ENCODE peak calls at places on chromosomes 16 and 17, in five cellular contexts. C is fibroblast of pulmonary artery, T is sigmoid colon, D is gastrocnemius medialis, Y is prostate gland. L is an unnamed sample.
A peak's percentile ranks its signal among the peaks of the same experiment; 100 is the strongest.

GRCh38 chr17:39236981-39237441 is 11.3 kb upstream of the STAC2 start:
- DNase-seq in Y (no peak), T (no peak), C (no peak), D (no peak), L (no peak)

GRCh38 chr16:57814896-57815295 is 12.6 kb upstream of the KIFC3 start:
- DNase-seq in C (no peak), Y (peak; percentile 45), T (no peak), D (no peak), L (no peak)

GRCh38 chr17:61486135-61487120 is 34.2 kb downstream of the TBX4 start:
- DNase-seq in D (no peak), Y (no peak), T (no peak), C (no peak), L (no peak)

GRCh38 chr16:27238016-27238587 is 30.5 kb downstream of the NSMCE1 start:
- DNase-seq in Y (no peak), C (no peak), T (peak; percentile 69), D (no peak), L (no peak)

GRCh38 chr17:42202159-42202558 is 7.9 kb upstream of the GHDC start:
- DNase-seq in T (no peak), Y (no peak), C (no peak), D (no peak), L (no peak)

GRCh38 chr17:2282297-2282873 is 21.2 kb downstream of the SMG6 start:
- DNase-seq in D (no peak), C (peak; percentile 88), T (no peak), Y (no peak), L (peak; percentile 87)

GRCh38 chr16:11346700-11347319 is 1.6 kb downstream of the RMI2 start:
- DNase-seq in C (no peak), Y (no peak), T (no peak), D (no peak), L (no peak)

GRCh38 chr17:78979780-78980623 is at the start of gene LGALS3BP:
- DNase-seq in C (peak; percentile 89), D (no peak), Y (peak; percentile 53), T (peak; percentile 90), L (peak; percentile 87)

GRCh38 chr16:15539197-15539596 is 103.8 kb downstream of the MARF1 start:
- DNase-seq in Y (no peak), D (no peak), C (no peak), T (no peak), L (no peak)

GRCh38 chr17:8439681-8440080 is 4.0 kb downstream of the NDEL1 start:
- DNase-seq in Y (no peak), C (no peak), T (no peak), D (no peak), L (no peak)

GRCh38 chr16:74201561-74201960 is 95.1 kb upstream of the PSMD7 start:
- DNase-seq in T (no peak), D (no peak), C (no peak), Y (no peak), L (no peak)

GRCh38 chr16:74199842-74200124 is 96.8 kb upstream of the PSMD7 start:
- DNase-seq in C (no peak), Y (no peak), T (no peak), D (no peak), L (no peak)

GRCh38 chr16:74199066-74199841 is 97.4 kb upstream of the PSMD7 start:
- DNase-seq in C (no peak), D (no peak), T (no peak), Y (no peak), L (no peak)
- H3K4me3 ChIP-seq in C (no peak overlapping the region), D (no peak overlapping the region), T (no peak overlapping the region), Y (no peak overlapping the region), L (no peak overlapping the region)

GRCh38 chr16:24409045-24409444 is 130.3 kb upstream of the RBBP6 start:
- DNase-seq in T (no peak), D (no peak), Y (no peak), C (no peak), L (no peak)
- TF ChIP-seq CTCF in T (no peak), D (no peak), Y (no peak), C (no peak), L (no peak)

DNA sequence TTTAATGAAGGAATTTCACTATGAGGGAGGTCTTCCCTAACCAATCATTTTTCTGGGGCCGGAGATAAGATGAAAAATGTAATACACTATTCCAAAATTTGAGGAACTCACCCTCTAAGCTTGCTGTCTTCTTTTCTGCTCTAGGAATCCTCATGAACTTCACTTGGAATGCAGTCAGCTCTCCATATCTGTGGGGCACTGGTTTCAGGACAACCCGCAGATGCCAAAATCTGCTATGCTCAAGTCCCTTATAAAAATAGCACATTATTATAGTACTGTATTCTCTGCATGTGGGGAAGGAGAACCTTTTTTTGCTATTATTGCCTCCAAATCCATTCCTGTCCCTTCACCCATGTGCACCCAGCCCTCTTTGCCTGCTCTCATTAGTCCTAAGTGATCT is 146.0 kb downstream of the ABCA8 start:
- DNase-seq in Y (no peak), D (no peak), T (no peak), C (no peak), L (no peak)
- H3K4me3 ChIP-seq in Y (no peak overlapping the region), D (no peak overlapping the region), T (no peak overlapping the region), C (no peak overlapping the region), L (no peak overlapping the region)

DNA sequence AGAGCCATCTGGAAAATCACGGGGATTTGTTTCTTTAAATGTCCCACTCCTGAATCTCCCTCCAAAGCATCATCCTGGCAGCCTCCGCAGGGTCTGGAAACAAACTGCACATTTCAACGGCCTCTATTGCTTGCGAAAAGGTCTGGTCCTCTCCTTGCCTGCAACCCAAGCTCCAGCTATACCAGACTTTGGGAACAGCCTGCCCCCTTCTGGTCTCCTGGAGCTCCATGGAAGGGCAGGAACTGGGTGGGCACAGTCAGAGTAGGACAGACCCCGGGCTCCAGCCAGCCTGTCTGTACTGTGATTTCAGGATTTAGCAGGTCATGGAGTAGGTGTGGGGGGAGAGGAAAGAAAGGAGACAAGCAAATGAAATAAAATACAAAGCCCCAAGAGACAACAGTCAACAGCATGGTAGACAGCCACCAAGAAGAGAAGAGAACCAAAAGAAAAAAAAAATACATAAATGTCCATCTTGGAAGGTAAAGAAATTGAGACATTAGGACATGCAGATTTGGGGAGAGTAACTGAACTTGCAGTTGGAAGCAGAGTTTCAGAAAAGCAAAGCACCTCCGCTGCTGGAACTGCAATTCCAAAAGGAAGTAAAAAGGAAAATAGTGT is 2.7 kb downstream of the XYLT1 start:
- DNase-seq in C (peak; percentile 59), D (peak; percentile 30), Y (peak; percentile 66), T (peak; percentile 94), L (peak; percentile 65)
- TF ChIP-seq CTCF in C (peak; percentile 58), D (peak; percentile 36), Y (peak; percentile 72), T (peak; percentile 86), L (peak; percentile 76)

GRCh38 chr16:70432304-70432799 is 6.5 kb downstream of the ST3GAL2 start:
- DNase-seq in C (peak; percentile 49), D (no peak), Y (no peak), T (no peak), L (no peak)

GRCh38 chr16:70427786-70428177 is 11.1 kb downstream of the ST3GAL2 start:
- DNase-seq in Y (no peak), D (no peak), C (no peak), T (no peak), L (no peak)

GRCh38 chr16:70429888-70430666 is 8.8 kb downstream of the ST3GAL2 start:
- DNase-seq in T (no peak), Y (no peak), D (no peak), C (no peak), L (no peak)

GRCh38 chr16:70430667-70431536 is 8.0 kb downstream of the ST3GAL2 start:
- DNase-seq in Y (no peak), T (no peak), D (no peak), C (no peak), L (no peak)

GRCh38 chr16:70428178-70428998 is 10.5 kb downstream of the ST3GAL2 start:
- DNase-seq in T (peak; percentile 94), Y (peak; percentile 44), C (peak; percentile 98), D (peak; percentile 98), L (peak; percentile 96)
- H3K4me3 ChIP-seq in T (no peak overlapping the region), Y (no peak overlapping the region), C (peak overlapping the region; percentile 4), D (no peak overlapping the region), L (no peak overlapping the region)

DNA sequence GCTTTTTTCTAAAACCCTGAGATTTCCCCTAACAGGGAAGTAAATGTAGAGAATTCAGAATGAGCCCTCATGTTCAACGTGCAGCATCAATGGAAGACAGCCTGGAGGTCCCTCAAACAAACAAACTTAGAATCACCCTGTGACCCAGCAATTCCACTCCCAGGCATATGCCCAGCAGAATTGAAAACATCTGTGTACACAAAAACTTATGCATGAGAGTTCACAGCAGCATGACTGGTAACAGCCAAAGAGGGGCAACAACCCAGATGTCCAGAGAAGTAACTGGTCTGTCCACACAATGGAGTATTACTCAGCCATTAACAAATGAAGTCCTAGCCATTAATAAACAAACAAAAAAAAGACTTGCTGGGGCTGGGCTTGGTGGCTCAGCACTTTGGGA is 252.7 kb downstream of the PARN start:
- DNase-seq in T (no peak), Y (no peak), D (no peak), C (no peak), L (peak; percentile 30)
- TF ChIP-seq CTCF in T (no peak), Y (no peak), D (no peak), C (no peak), L (no peak)

DNA sequence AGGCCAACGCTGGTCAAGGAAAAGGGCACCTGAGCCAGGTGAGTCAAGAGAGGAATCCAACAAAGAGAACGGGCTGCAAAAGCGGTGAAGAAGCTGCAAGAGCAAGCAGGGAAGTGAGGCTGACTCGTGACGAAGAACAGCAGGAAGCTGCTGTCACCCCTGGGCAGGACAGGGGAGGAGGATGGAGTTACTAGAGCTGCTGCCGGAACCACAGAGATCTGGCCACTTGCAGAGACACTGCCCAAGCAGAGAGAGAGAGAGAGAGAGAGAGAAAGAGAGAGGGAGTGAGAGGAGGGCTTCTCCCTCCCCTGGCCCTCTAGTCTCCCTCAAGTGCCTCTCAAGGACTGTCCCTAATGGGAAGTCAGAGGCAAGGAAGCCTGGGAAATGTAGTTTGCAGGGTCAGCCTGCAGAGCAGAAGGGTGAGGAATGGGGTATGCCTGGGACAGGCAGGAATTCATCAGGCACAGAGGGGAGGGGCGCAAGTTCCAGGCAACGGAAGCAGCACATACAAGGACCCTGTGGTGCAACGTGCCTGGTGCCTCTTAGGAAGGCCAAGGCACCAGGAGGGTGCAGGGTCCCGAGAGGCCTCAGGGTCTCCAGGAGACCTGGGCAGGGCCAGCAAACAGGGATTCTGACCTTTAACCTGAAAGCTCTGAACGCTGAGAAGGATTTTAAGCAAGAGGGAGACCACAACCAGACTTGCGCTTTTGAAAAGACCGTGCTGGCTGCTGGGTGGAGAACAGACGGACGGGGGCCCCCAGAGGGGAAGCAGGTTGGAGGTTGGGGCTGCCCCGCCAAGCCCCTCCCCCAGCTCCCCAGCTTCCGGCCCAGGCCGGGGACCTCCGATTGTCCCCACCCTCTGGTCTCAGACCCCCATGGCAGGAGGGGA is 45.8 kb upstream of the CIBAR2 start:
- DNase-seq in D (no peak), T (no peak), Y (no peak), C (no peak), L (no peak)
- H3K4me3 ChIP-seq in D (no peak overlapping the region), T (no peak overlapping the region), Y (no peak overlapping the region), C (no peak overlapping the region), L (no peak overlapping the region)

GRCh38 chr17:49567871-49568694 is 7.6 kb upstream of the NXPH3 start:
- DNase-seq in D (peak; percentile 84), Y (peak; percentile 81), C (peak; percentile 82), T (peak; percentile 96), L (peak; percentile 84)
- TF ChIP-seq CTCF in D (peak; percentile 99), Y (peak; percentile 94), C (peak; percentile 82), T (peak; percentile 99), L (peak; percentile 89)